ENCODE peak calls at places on chromosomes 4 and X, in ten cellular contexts. One of them, this sample, is unnamed.
A peak's percentile ranks its signal among the peaks of the same experiment; 100 is the strongest.

GRCh38 chrX:65697915-65698796 is 30.7 kb downstream of the MSN start:
- DNase-seq in K562: peak; percentile 36
- DNase-seq in NCI-H1105: no peak
- DNase-seq in ureter: peak; percentile 47
- DNase-seq in activated CD4-positive, alpha-beta memory T cell treated with anti-CD3 and anti-CD28 coated beads, Interleukin-2, amount 10 ng/mL, durations not matched to agents 7 days and 5 days: peak; percentile 81
- DNase-seq in nucleus accumbens: no peak
- DNase-seq in body of pancreas: no peak
- DNase-seq in stimulated activated CD8-positive, alpha-beta memory T cell treated with anti-CD3 and anti-CD28 coated beads, Interleukin-7, amount 100 ng/mL, for 24 hours: peak; percentile 34
- DNase-seq in cardiac fibroblast: peak; percentile 37
- DNase-seq in RPMI7951: peak; percentile 73
- DNase-seq in this sample: no peak

GRCh38 chr4:163697121-163697520 is 202.6 kb downstream of the TMA16 start:
- DNase-seq in body of pancreas: no peak
- DNase-seq in activated CD4-positive, alpha-beta memory T cell treated with anti-CD3 and anti-CD28 coated beads, Interleukin-2, amount 10 ng/mL, durations not matched to agents 7 days and 5 days: no peak
- DNase-seq in stimulated activated CD8-positive, alpha-beta memory T cell treated with anti-CD3 and anti-CD28 coated beads, Interleukin-7, amount 100 ng/mL, for 24 hours: no peak
- DNase-seq in cardiac fibroblast: no peak
- DNase-seq in nucleus accumbens: no peak
- DNase-seq in RPMI7951: peak; percentile 58
- DNase-seq in NCI-H1105: no peak
- DNase-seq in K562: no peak
- DNase-seq in ureter: no peak
- DNase-seq in this sample: no peak

GRCh38 chrX:118239471-118239870 is 106.4 kb upstream of the WDR44 start:
- DNase-seq in RPMI7951: no peak
- DNase-seq in nucleus accumbens: no peak
- DNase-seq in ureter: no peak
- DNase-seq in NCI-H1105: no peak
- DNase-seq in stimulated activated CD8-positive, alpha-beta memory T cell treated with anti-CD3 and anti-CD28 coated beads, Interleukin-7, amount 100 ng/mL, for 24 hours: no peak
- DNase-seq in cardiac fibroblast: peak; percentile 27
- DNase-seq in activated CD4-positive, alpha-beta memory T cell treated with anti-CD3 and anti-CD28 coated beads, Interleukin-2, amount 10 ng/mL, durations not matched to agents 7 days and 5 days: no peak
- DNase-seq in K562: no peak
- DNase-seq in body of pancreas: no peak
- DNase-seq in this sample: no peak

GRCh38 chr4:165454426-165454825 is 75.6 kb downstream of the CPE start:
- DNase-seq in nucleus accumbens: no peak
- DNase-seq in cardiac fibroblast: no peak
- DNase-seq in activated CD4-positive, alpha-beta memory T cell treated with anti-CD3 and anti-CD28 coated beads, Interleukin-2, amount 10 ng/mL, durations not matched to agents 7 days and 5 days: no peak
- DNase-seq in RPMI7951: no peak
- DNase-seq in body of pancreas: no peak
- DNase-seq in NCI-H1105: no peak
- DNase-seq in K562: no peak
- DNase-seq in ureter: no peak
- DNase-seq in stimulated activated CD8-positive, alpha-beta memory T cell treated with anti-CD3 and anti-CD28 coated beads, Interleukin-7, amount 100 ng/mL, for 24 hours: no peak
- DNase-seq in this sample: no peak

GRCh38 chrX:104372547-104372946 is 117.8 kb upstream of the ESX1 start:
- DNase-seq in RPMI7951: no peak
- DNase-seq in stimulated activated CD8-positive, alpha-beta memory T cell treated with anti-CD3 and anti-CD28 coated beads, Interleukin-7, amount 100 ng/mL, for 24 hours: no peak
- DNase-seq in ureter: no peak
- DNase-seq in activated CD4-positive, alpha-beta memory T cell treated with anti-CD3 and anti-CD28 coated beads, Interleukin-2, amount 10 ng/mL, durations not matched to agents 7 days and 5 days: no peak
- DNase-seq in cardiac fibroblast: no peak
- DNase-seq in K562: no peak
- DNase-seq in body of pancreas: no peak
- DNase-seq in NCI-H1105: no peak
- DNase-seq in nucleus accumbens: no peak
- DNase-seq in this sample: no peak

GRCh38 chr4:2141022-2141761 is 82.1 kb downstream of the NAT8L start:
- DNase-seq in ureter: no peak
- DNase-seq in K562: no peak
- DNase-seq in cardiac fibroblast: no peak
- DNase-seq in NCI-H1105: no peak
- DNase-seq in RPMI7951: peak; percentile 23
- DNase-seq in activated CD4-positive, alpha-beta memory T cell treated with anti-CD3 and anti-CD28 coated beads, Interleukin-2, amount 10 ng/mL, durations not matched to agents 7 days and 5 days: no peak
- DNase-seq in body of pancreas: no peak
- DNase-seq in stimulated activated CD8-positive, alpha-beta memory T cell treated with anti-CD3 and anti-CD28 coated beads, Interleukin-7, amount 100 ng/mL, for 24 hours: no peak
- DNase-seq in nucleus accumbens: peak; percentile 52
- DNase-seq in this sample: no peak

GRCh38 chr4:128159967-128160366 is 98.9 kb downstream of the LARP1B start:
- DNase-seq in activated CD4-positive, alpha-beta memory T cell treated with anti-CD3 and anti-CD28 coated beads, Interleukin-2, amount 10 ng/mL, durations not matched to agents 7 days and 5 days: no peak
- DNase-seq in ureter: no peak
- DNase-seq in K562: no peak
- DNase-seq in NCI-H1105: no peak
- DNase-seq in body of pancreas: no peak
- DNase-seq in RPMI7951: peak; percentile 40
- DNase-seq in cardiac fibroblast: peak; percentile 19
- DNase-seq in stimulated activated CD8-positive, alpha-beta memory T cell treated with anti-CD3 and anti-CD28 coated beads, Interleukin-7, amount 100 ng/mL, for 24 hours: no peak
- DNase-seq in nucleus accumbens: no peak
- DNase-seq in this sample: peak; percentile 35

GRCh38 chr4:10018818-10019438 is 2.4 kb downstream of the SLC2A9 start:
- DNase-seq in cardiac fibroblast: peak; percentile 99
- DNase-seq in ureter: peak; percentile 98
- DNase-seq in K562: peak; percentile 92
- DNase-seq in NCI-H1105: peak; percentile 82
- DNase-seq in nucleus accumbens: peak; percentile 87
- DNase-seq in body of pancreas: peak; percentile 94
- DNase-seq in activated CD4-positive, alpha-beta memory T cell treated with anti-CD3 and anti-CD28 coated beads, Interleukin-2, amount 10 ng/mL, durations not matched to agents 7 days and 5 days: peak; percentile 96
- DNase-seq in stimulated activated CD8-positive, alpha-beta memory T cell treated with anti-CD3 and anti-CD28 coated beads, Interleukin-7, amount 100 ng/mL, for 24 hours: peak; percentile 76
- DNase-seq in RPMI7951: peak; percentile 81
- DNase-seq in this sample: peak; percentile 66

GRCh38 chr4:139619644-139620043 is 46.0 kb upstream of the MGST2 start:
- DNase-seq in NCI-H1105: no peak
- DNase-seq in nucleus accumbens: no peak
- DNase-seq in activated CD4-positive, alpha-beta memory T cell treated with anti-CD3 and anti-CD28 coated beads, Interleukin-2, amount 10 ng/mL, durations not matched to agents 7 days and 5 days: no peak
- DNase-seq in body of pancreas: no peak
- DNase-seq in ureter: no peak
- DNase-seq in stimulated activated CD8-positive, alpha-beta memory T cell treated with anti-CD3 and anti-CD28 coated beads, Interleukin-7, amount 100 ng/mL, for 24 hours: no peak
- DNase-seq in RPMI7951: peak; percentile 28
- DNase-seq in cardiac fibroblast: peak; percentile 40
- DNase-seq in K562: peak; percentile 18
- DNase-seq in this sample: peak; percentile 55

GRCh38 chr4:104896623-104897296 is 249.9 kb upstream of the TET2 start:
- DNase-seq in body of pancreas: no peak
- DNase-seq in stimulated activated CD8-positive, alpha-beta memory T cell treated with anti-CD3 and anti-CD28 coated beads, Interleukin-7, amount 100 ng/mL, for 24 hours: no peak
- DNase-seq in K562: no peak
- DNase-seq in ureter: no peak
- DNase-seq in cardiac fibroblast: no peak
- DNase-seq in NCI-H1105: no peak
- DNase-seq in nucleus accumbens: no peak
- DNase-seq in activated CD4-positive, alpha-beta memory T cell treated with anti-CD3 and anti-CD28 coated beads, Interleukin-2, amount 10 ng/mL, durations not matched to agents 7 days and 5 days: no peak
- DNase-seq in RPMI7951: no peak
- DNase-seq in this sample: no peak

GRCh38 chr4:136643416-136643815 is 888.9 kb downstream of the PCDH18 start:
- DNase-seq in K562: no peak
- DNase-seq in activated CD4-positive, alpha-beta memory T cell treated with anti-CD3 and anti-CD28 coated beads, Interleukin-2, amount 10 ng/mL, durations not matched to agents 7 days and 5 days: no peak
- DNase-seq in nucleus accumbens: no peak
- DNase-seq in cardiac fibroblast: no peak
- DNase-seq in RPMI7951: no peak
- DNase-seq in stimulated activated CD8-positive, alpha-beta memory T cell treated with anti-CD3 and anti-CD28 coated beads, Interleukin-7, amount 100 ng/mL, for 24 hours: no peak
- DNase-seq in NCI-H1105: peak; percentile 37
- DNase-seq in ureter: no peak
- DNase-seq in body of pancreas: no peak
- DNase-seq in this sample: no peak

GRCh38 chr4:69800599-69800998 is 40.2 kb upstream of the SULT1B1 start:
- DNase-seq in NCI-H1105: no peak
- DNase-seq in stimulated activated CD8-positive, alpha-beta memory T cell treated with anti-CD3 and anti-CD28 coated beads, Interleukin-7, amount 100 ng/mL, for 24 hours: no peak
- DNase-seq in ureter: no peak
- DNase-seq in body of pancreas: no peak
- DNase-seq in activated CD4-positive, alpha-beta memory T cell treated with anti-CD3 and anti-CD28 coated beads, Interleukin-2, amount 10 ng/mL, durations not matched to agents 7 days and 5 days: no peak
- DNase-seq in nucleus accumbens: no peak
- DNase-seq in K562: no peak
- DNase-seq in cardiac fibroblast: peak; percentile 65
- DNase-seq in RPMI7951: peak; percentile 4
- DNase-seq in this sample: no peak

GRCh38 chrX:41313419-41313818 is 20.5 kb upstream of the DDX3X start:
- DNase-seq in ureter: no peak
- DNase-seq in K562: no peak
- DNase-seq in activated CD4-positive, alpha-beta memory T cell treated with anti-CD3 and anti-CD28 coated beads, Interleukin-2, amount 10 ng/mL, durations not matched to agents 7 days and 5 days: no peak
- DNase-seq in stimulated activated CD8-positive, alpha-beta memory T cell treated with anti-CD3 and anti-CD28 coated beads, Interleukin-7, amount 100 ng/mL, for 24 hours: no peak
- DNase-seq in body of pancreas: no peak
- DNase-seq in NCI-H1105: no peak
- DNase-seq in cardiac fibroblast: peak; percentile 51
- DNase-seq in RPMI7951: no peak
- DNase-seq in nucleus accumbens: no peak
- DNase-seq in this sample: no peak

GRCh38 chr4:156294577-156294976 is 340.9 kb upstream of the CTSO start:
- DNase-seq in body of pancreas: no peak
- DNase-seq in nucleus accumbens: no peak
- DNase-seq in NCI-H1105: peak; percentile 17
- DNase-seq in stimulated activated CD8-positive, alpha-beta memory T cell treated with anti-CD3 and anti-CD28 coated beads, Interleukin-7, amount 100 ng/mL, for 24 hours: no peak
- DNase-seq in K562: no peak
- DNase-seq in cardiac fibroblast: peak; percentile 91
- DNase-seq in ureter: no peak
- DNase-seq in RPMI7951: peak; percentile 90
- DNase-seq in activated CD4-positive, alpha-beta memory T cell treated with anti-CD3 and anti-CD28 coated beads, Interleukin-2, amount 10 ng/mL, durations not matched to agents 7 days and 5 days: no peak
- DNase-seq in this sample: no peak

GRCh38 chr4:90641856-90642599 is 514.8 kb downstream of the CCSER1 start:
- DNase-seq in activated CD4-positive, alpha-beta memory T cell treated with anti-CD3 and anti-CD28 coated beads, Interleukin-2, amount 10 ng/mL, durations not matched to agents 7 days and 5 days: no peak
- DNase-seq in NCI-H1105: no peak
- DNase-seq in RPMI7951: no peak
- DNase-seq in nucleus accumbens: no peak
- DNase-seq in ureter: no peak
- DNase-seq in K562: no peak
- DNase-seq in stimulated activated CD8-positive, alpha-beta memory T cell treated with anti-CD3 and anti-CD28 coated beads, Interleukin-7, amount 100 ng/mL, for 24 hours: no peak
- DNase-seq in body of pancreas: no peak
- DNase-seq in cardiac fibroblast: no peak
- DNase-seq in this sample: no peak

GRCh38 chr4:39792128-39792527 is 94.2 kb downstream of the UBE2K start:
- DNase-seq in activated CD4-positive, alpha-beta memory T cell treated with anti-CD3 and anti-CD28 coated beads, Interleukin-2, amount 10 ng/mL, durations not matched to agents 7 days and 5 days: no peak
- DNase-seq in cardiac fibroblast: no peak
- DNase-seq in K562: no peak
- DNase-seq in NCI-H1105: no peak
- DNase-seq in body of pancreas: no peak
- DNase-seq in RPMI7951: no peak
- DNase-seq in stimulated activated CD8-positive, alpha-beta memory T cell treated with anti-CD3 and anti-CD28 coated beads, Interleukin-7, amount 100 ng/mL, for 24 hours: no peak
- DNase-seq in ureter: no peak
- DNase-seq in nucleus accumbens: no peak
- DNase-seq in this sample: no peak

GRCh38 chr4:41245983-41246382 is 10.7 kb upstream of the UCHL1 start:
- DNase-seq in ureter: no peak
- DNase-seq in cardiac fibroblast: no peak
- DNase-seq in nucleus accumbens: no peak
- DNase-seq in K562: no peak
- DNase-seq in stimulated activated CD8-positive, alpha-beta memory T cell treated with anti-CD3 and anti-CD28 coated beads, Interleukin-7, amount 100 ng/mL, for 24 hours: no peak
- DNase-seq in RPMI7951: no peak
- DNase-seq in body of pancreas: no peak
- DNase-seq in NCI-H1105: no peak
- DNase-seq in activated CD4-positive, alpha-beta memory T cell treated with anti-CD3 and anti-CD28 coated beads, Interleukin-2, amount 10 ng/mL, durations not matched to agents 7 days and 5 days: no peak
- DNase-seq in this sample: no peak

GRCh38 chr4:24322517-24322916 is 261.8 kb downstream of the DHX15 start:
- DNase-seq in activated CD4-positive, alpha-beta memory T cell treated with anti-CD3 and anti-CD28 coated beads, Interleukin-2, amount 10 ng/mL, durations not matched to agents 7 days and 5 days: no peak
- DNase-seq in ureter: no peak
- DNase-seq in cardiac fibroblast: peak; percentile 2
- DNase-seq in stimulated activated CD8-positive, alpha-beta memory T cell treated with anti-CD3 and anti-CD28 coated beads, Interleukin-7, amount 100 ng/mL, for 24 hours: no peak
- DNase-seq in body of pancreas: no peak
- DNase-seq in nucleus accumbens: peak; percentile 13
- DNase-seq in K562: no peak
- DNase-seq in NCI-H1105: no peak
- DNase-seq in RPMI7951: no peak
- DNase-seq in this sample: no peak

GRCh38 chrX:21004835-21005234 is 369.4 kb upstream of the CNKSR2 start:
- DNase-seq in RPMI7951: peak; percentile 17
- DNase-seq in K562: no peak
- DNase-seq in nucleus accumbens: no peak
- DNase-seq in activated CD4-positive, alpha-beta memory T cell treated with anti-CD3 and anti-CD28 coated beads, Interleukin-2, amount 10 ng/mL, durations not matched to agents 7 days and 5 days: no peak
- DNase-seq in body of pancreas: no peak
- DNase-seq in stimulated activated CD8-positive, alpha-beta memory T cell treated with anti-CD3 and anti-CD28 coated beads, Interleukin-7, amount 100 ng/mL, for 24 hours: no peak
- DNase-seq in NCI-H1105: no peak
- DNase-seq in cardiac fibroblast: no peak
- DNase-seq in ureter: no peak
- DNase-seq in this sample: peak; percentile 42

GRCh38 chr4:109211671-109212070 is 90.8 kb downstream of the COL25A1 start:
- DNase-seq in activated CD4-positive, alpha-beta memory T cell treated with anti-CD3 and anti-CD28 coated beads, Interleukin-2, amount 10 ng/mL, durations not matched to agents 7 days and 5 days: no peak
- DNase-seq in nucleus accumbens: no peak
- DNase-seq in ureter: no peak
- DNase-seq in stimulated activated CD8-positive, alpha-beta memory T cell treated with anti-CD3 and anti-CD28 coated beads, Interleukin-7, amount 100 ng/mL, for 24 hours: no peak
- DNase-seq in NCI-H1105: no peak
- DNase-seq in RPMI7951: no peak
- DNase-seq in cardiac fibroblast: peak; percentile 6
- DNase-seq in K562: no peak
- DNase-seq in body of pancreas: no peak
- DNase-seq in this sample: no peak

GRCh38 chrX:8760021-8760420 is 28.1 kb upstream of the ANOS1 start:
- DNase-seq in K562: no peak
- DNase-seq in ureter: no peak
- DNase-seq in RPMI7951: no peak
- DNase-seq in body of pancreas: no peak
- DNase-seq in nucleus accumbens: no peak
- DNase-seq in activated CD4-positive, alpha-beta memory T cell treated with anti-CD3 and anti-CD28 coated beads, Interleukin-2, amount 10 ng/mL, durations not matched to agents 7 days and 5 days: no peak
- DNase-seq in stimulated activated CD8-positive, alpha-beta memory T cell treated with anti-CD3 and anti-CD28 coated beads, Interleukin-7, amount 100 ng/mL, for 24 hours: no peak
- DNase-seq in NCI-H1105: no peak
- DNase-seq in cardiac fibroblast: no peak
- DNase-seq in this sample: no peak

GRCh38 chr4:128591482-128591881 is 218.0 kb upstream of the JADE1 start:
- DNase-seq in cardiac fibroblast: no peak
- DNase-seq in K562: no peak
- DNase-seq in stimulated activated CD8-positive, alpha-beta memory T cell treated with anti-CD3 and anti-CD28 coated beads, Interleukin-7, amount 100 ng/mL, for 24 hours: no peak
- DNase-seq in RPMI7951: no peak
- DNase-seq in nucleus accumbens: no peak
- DNase-seq in activated CD4-positive, alpha-beta memory T cell treated with anti-CD3 and anti-CD28 coated beads, Interleukin-2, amount 10 ng/mL, durations not matched to agents 7 days and 5 days: no peak
- DNase-seq in NCI-H1105: no peak
- DNase-seq in body of pancreas: no peak
- DNase-seq in ureter: no peak
- DNase-seq in this sample: no peak

GRCh38 chr4:8644966-8645752 is 52.6 kb downstream of the CPZ start:
- DNase-seq in nucleus accumbens: no peak
- DNase-seq in stimulated activated CD8-positive, alpha-beta memory T cell treated with anti-CD3 and anti-CD28 coated beads, Interleukin-7, amount 100 ng/mL, for 24 hours: no peak
- DNase-seq in body of pancreas: no peak
- DNase-seq in K562: no peak
- DNase-seq in cardiac fibroblast: no peak
- DNase-seq in NCI-H1105: no peak
- DNase-seq in RPMI7951: no peak
- DNase-seq in activated CD4-positive, alpha-beta memory T cell treated with anti-CD3 and anti-CD28 coated beads, Interleukin-2, amount 10 ng/mL, durations not matched to agents 7 days and 5 days: no peak
- DNase-seq in ureter: peak; percentile 34
- DNase-seq in this sample: no peak

GRCh38 chrX:108250654-108251579 is 159.3 kb downstream of the ATG4A start:
- DNase-seq in RPMI7951: no peak
- DNase-seq in activated CD4-positive, alpha-beta memory T cell treated with anti-CD3 and anti-CD28 coated beads, Interleukin-2, amount 10 ng/mL, durations not matched to agents 7 days and 5 days: no peak
- DNase-seq in nucleus accumbens: no peak
- DNase-seq in cardiac fibroblast: no peak
- DNase-seq in ureter: no peak
- DNase-seq in K562: no peak
- DNase-seq in body of pancreas: no peak
- DNase-seq in NCI-H1105: no peak
- DNase-seq in stimulated activated CD8-positive, alpha-beta memory T cell treated with anti-CD3 and anti-CD28 coated beads, Interleukin-7, amount 100 ng/mL, for 24 hours: no peak
- DNase-seq in this sample: no peak

GRCh38 chr4:70759627-70760026 is 37.9 kb downstream of the RUFY3 start:
- DNase-seq in RPMI7951: peak; percentile 20
- DNase-seq in body of pancreas: no peak
- DNase-seq in K562: no peak
- DNase-seq in nucleus accumbens: no peak
- DNase-seq in NCI-H1105: no peak
- DNase-seq in activated CD4-positive, alpha-beta memory T cell treated with anti-CD3 and anti-CD28 coated beads, Interleukin-2, amount 10 ng/mL, durations not matched to agents 7 days and 5 days: no peak
- DNase-seq in stimulated activated CD8-positive, alpha-beta memory T cell treated with anti-CD3 and anti-CD28 coated beads, Interleukin-7, amount 100 ng/mL, for 24 hours: no peak
- DNase-seq in ureter: no peak
- DNase-seq in cardiac fibroblast: no peak
- DNase-seq in this sample: no peak

GRCh38 chr4:93788712-93789111 is 39.8 kb upstream of the ATOH1 start:
- DNase-seq in nucleus accumbens: no peak
- DNase-seq in RPMI7951: peak; percentile 2
- DNase-seq in K562: peak; percentile 12
- DNase-seq in body of pancreas: no peak
- DNase-seq in stimulated activated CD8-positive, alpha-beta memory T cell treated with anti-CD3 and anti-CD28 coated beads, Interleukin-7, amount 100 ng/mL, for 24 hours: no peak
- DNase-seq in ureter: no peak
- DNase-seq in activated CD4-positive, alpha-beta memory T cell treated with anti-CD3 and anti-CD28 coated beads, Interleukin-2, amount 10 ng/mL, durations not matched to agents 7 days and 5 days: no peak
- DNase-seq in cardiac fibroblast: peak; percentile 14
- DNase-seq in NCI-H1105: no peak
- DNase-seq in this sample: peak; percentile 43

GRCh38 chr4:7255996-7256395 is 63.7 kb downstream of the SORCS2 start:
- DNase-seq in RPMI7951: no peak
- DNase-seq in cardiac fibroblast: no peak
- DNase-seq in NCI-H1105: no peak
- DNase-seq in ureter: no peak
- DNase-seq in stimulated activated CD8-positive, alpha-beta memory T cell treated with anti-CD3 and anti-CD28 coated beads, Interleukin-7, amount 100 ng/mL, for 24 hours: no peak
- DNase-seq in nucleus accumbens: no peak
- DNase-seq in body of pancreas: no peak
- DNase-seq in activated CD4-positive, alpha-beta memory T cell treated with anti-CD3 and anti-CD28 coated beads, Interleukin-2, amount 10 ng/mL, durations not matched to agents 7 days and 5 days: no peak
- DNase-seq in K562: no peak
- DNase-seq in this sample: no peak

GRCh38 chr4:130026185-130026584 is 930.2 kb downstream of the C4orf33 start:
- DNase-seq in body of pancreas: no peak
- DNase-seq in NCI-H1105: peak; percentile 74
- DNase-seq in stimulated activated CD8-positive, alpha-beta memory T cell treated with anti-CD3 and anti-CD28 coated beads, Interleukin-7, amount 100 ng/mL, for 24 hours: no peak
- DNase-seq in nucleus accumbens: no peak
- DNase-seq in ureter: no peak
- DNase-seq in cardiac fibroblast: no peak
- DNase-seq in activated CD4-positive, alpha-beta memory T cell treated with anti-CD3 and anti-CD28 coated beads, Interleukin-2, amount 10 ng/mL, durations not matched to agents 7 days and 5 days: no peak
- DNase-seq in K562: no peak
- DNase-seq in RPMI7951: no peak
- DNase-seq in this sample: no peak